ENCODE peak calls at places on chromosomes 4 and X, in seven cellular contexts. F, K, P, R, U, N and T are unnamed samples.

GRCh38 chr4:63459329-63459728 is 949.9 kb downstream of the TECRL start:
- DNase-seq in K (no peak), U (no peak), F (no peak), R (no peak), N (no peak), P (no peak), T (no peak)

GRCh38 chrX:14529288-14529989 is at the start of gene GLRA2:
- DNase-seq in F (peak; percentile 20), U (no peak), N (no peak), R (peak; percentile 41), K (no peak), P (no peak), T (no peak)

GRCh38 chrX:119887721-119888425 is 7.8 kb upstream of the AKAP14 start:
- DNase-seq in N (peak; percentile 30), K (peak; percentile 23), F (peak; percentile 56), U (peak; percentile 35), P (no peak), R (peak; percentile 72), T (no peak)

GRCh38 chrX:18119856-18120255 is 100.8 kb downstream of the BEND2 start:
- DNase-seq in U (no peak), R (no peak), F (no peak), K (no peak), P (no peak), N (no peak), T (no peak)

GRCh38 chr4:51853027-51853682 is 10.2 kb downstream of the DCUN1D4 start:
- DNase-seq in P (no peak), N (no peak), K (no peak), U (no peak), R (no peak), F (no peak), T (no peak)

GRCh38 chrX:131895002-131895401 is 128.1 kb upstream of the STK26 start:
- DNase-seq in F (peak; percentile 2), U (no peak), N (no peak), P (no peak), K (peak; percentile 68), R (no peak), T (no peak)

GRCh38 chr4:70183168-70183939 is 12.2 kb upstream of the ODAM start:
- DNase-seq in F (peak; percentile 67), N (no peak), R (peak; percentile 42), K (peak; percentile 44), P (no peak), U (no peak), T (no peak)

GRCh38 chrX:55342533-55343501 is 78.1 kb upstream of the PAGE3 start:
- DNase-seq in U (peak; percentile 23), K (peak; percentile 82), P (no peak), R (no peak), N (no peak), F (peak; percentile 16), T (no peak)

GRCh38 chrX:45274576-45274975 is 73.9 kb upstream of the DIPK2B start:
- DNase-seq in R (no peak), K (no peak), N (no peak), P (no peak), U (no peak), F (peak; percentile 13), T (no peak)

GRCh38 chr4:59503731-59504130 is 1696.4 kb upstream of the ADGRL3 start:
- DNase-seq in R (no peak), N (no peak), F (no peak), P (no peak), K (no peak), U (no peak), T (no peak)

GRCh38 chrX:124028177-124028576 is 66.7 kb downstream of the STAG2 start:
- DNase-seq in N (no peak), F (peak; percentile 75), U (no peak), K (peak; percentile 61), R (no peak), P (no peak), T (no peak)

GRCh38 chr4:5276475-5277045 is 225.3 kb downstream of the STK32B start:
- DNase-seq in U (no peak), K (no peak), F (no peak), P (no peak), R (no peak), N (no peak), T (no peak)

GRCh38 chr4:159101983-159102622 is 776 bp upstream of the RAPGEF2 start:
- DNase-seq in P (no peak), U (no peak), K (no peak), N (no peak), R (no peak), F (peak; percentile 6), T (no peak)

GRCh38 chr4:57110635-57111546 is 706 bp upstream of the IGFBP7 start:
- DNase-seq in K (peak; percentile 43), U (no peak), P (no peak), F (peak; percentile 75), N (no peak), R (peak; percentile 14), T (no peak)

GRCh38 chr4:2333356-2333841 is 71.5 kb upstream of the MXD4 start:
- DNase-seq in F (no peak), U (no peak), R (peak; percentile 3), K (no peak), N (no peak), P (no peak), T (no peak)

GRCh38 chr4:99071159-99071558 is 17.4 kb downstream of the ADH5 start:
- DNase-seq in U (no peak), R (no peak), K (no peak), F (no peak), P (no peak), N (no peak), T (no peak)

GRCh38 chr4:121686265-121686664 is 10.5 kb downstream of the ANXA5 start:
- DNase-seq in P (no peak), F (peak; percentile 67), N (no peak), R (no peak), K (peak; percentile 89), U (no peak), T (no peak)

GRCh38 chr4:132797856-132798255 is 351.2 kb upstream of the PCDH10 start:
- DNase-seq in F (no peak), K (no peak), U (no peak), N (no peak), P (no peak), R (no peak), T (no peak)

GRCh38 chrX:75156537-75156945 is 458 bp upstream of the ABCB7 start:
- DNase-seq in P (no peak), N (no peak), F (peak; percentile 50), U (no peak), R (no peak), K (no peak), T (no peak)

GRCh38 chr4:99404595-99405287 is 30.4 kb downstream of the ADH7 start:
- DNase-seq in R (no peak), P (no peak), U (no peak), F (peak; percentile 95), K (peak; percentile 93), N (no peak), T (no peak)

GRCh38 chrX:9955506-9955905 is 11.7 kb upstream of the CLDN34 start:
- DNase-seq in F (peak; percentile 68), U (no peak), K (no peak), N (no peak), R (no peak), P (no peak), T (no peak)

GRCh38 chr4:73308286-73308685 is 49.7 kb upstream of the ANKRD17 start:
- DNase-seq in U (no peak), P (peak; percentile 3), R (no peak), K (no peak), F (peak; percentile 61), N (no peak), T (no peak)

GRCh38 chr4:135418353-135418752 is 1216.8 kb upstream of the PABPC4L start:
- DNase-seq in N (no peak), K (peak; percentile 7), U (no peak), P (no peak), R (no peak), F (peak; percentile 50), T (no peak)

GRCh38 chr4:68077301-68077700 is 52.4 kb downstream of the TMPRSS11F start:
- DNase-seq in P (no peak), U (no peak), K (no peak), R (no peak), N (no peak), F (no peak), T (no peak)

GRCh38 chrX:11130142-11130541 is 19.0 kb downstream of the HCCS start:
- DNase-seq in R (no peak), U (no peak), F (no peak), K (no peak), P (no peak), N (no peak), T (no peak)

GRCh38 chr4:94540476-94540875 is 88.7 kb downstream of the PDLIM5 start:
- DNase-seq in R (no peak), N (no peak), F (no peak), U (no peak), K (peak; percentile 90), P (no peak), T (no peak)

GRCh38 chr4:147597561-147597960 is 19.6 kb upstream of the TMEM184C start:
- DNase-seq in F (no peak), U (no peak), P (no peak), K (no peak), R (no peak), N (no peak), T (no peak)

GRCh38 chr4:27270435-27270834 is 409.8 kb downstream of the STIM2 start:
- DNase-seq in F (no peak), N (no peak), K (peak; percentile 53), U (no peak), R (no peak), P (no peak), T (no peak)

GRCh38 chr4:155604718-155605601 is 61.7 kb upstream of the GUCY1A1 start:
- DNase-seq in K (peak; percentile 77), R (no peak), P (no peak), U (no peak), N (no peak), F (peak; percentile 90), T (no peak)

GRCh38 chr4:2469192-2469984 is 482 bp downstream of the RNF4 start:
- DNase-seq in K (peak; percentile 13), P (no peak), R (peak; percentile 67), F (peak; percentile 42), N (peak; percentile 63), U (peak; percentile 79), T (peak; percentile 78)

GRCh38 chrX:47384502-47384901 is 14.1 kb downstream of the ZNF157 start:
- DNase-seq in U (peak; percentile 63), P (peak; percentile 3), R (peak; percentile 57), F (peak; percentile 72), K (peak; percentile 63), N (peak; percentile 51), T (peak; percentile 64)

GRCh38 chrX:8820910-8821527 is 19.8 kb upstream of the FAM9A start:
- DNase-seq in U (no peak), R (peak; percentile 23), N (no peak), K (no peak), F (no peak), P (no peak), T (no peak)

GRCh38 chr4:143336828-143337599 is at the start of gene GAB1:
- DNase-seq in P (no peak), K (peak; percentile 58), N (no peak), R (peak; percentile 48), F (peak; percentile 84), U (peak; percentile 6), T (peak; percentile 6)

GRCh38 chr4:186807131-186807530 is 83.5 kb upstream of the FAT1 start:
- DNase-seq in K (no peak), P (no peak), N (no peak), U (no peak), R (no peak), F (no peak), T (no peak)